ENCODE peak calls at places on chromosome X, in ten cellular contexts. Q, K, G, D, V, O, I, M, H and L are unnamed samples.

GRCh38 chrX:153469811-153470410 is 465 bp downstream of the HAUS7 start:
- DNase-seq in Q (no peak), K (no peak), G (no peak), D (no peak), V (peak), O (no peak), I (peak), M (no peak), H (no peak), L (no peak)

GRCh38 chrX:120269379-120270035 is 18.9 kb downstream of the ZBTB33 start:
- DNase-seq in Q (no peak), K (no peak), G (no peak), D (no peak), V (no peak), O (no peak), I (no peak), M (no peak), H (no peak), L (no peak)

GRCh38 chrX:36214924-36215323 is 295.4 kb downstream of the CFAP47 start:
- DNase-seq in Q (no peak), K (no peak), G (no peak), D (no peak), V (no peak), O (no peak), I (no peak), M (no peak), H (no peak), L (no peak)

GRCh38 chrX:13051529-13052172 is 7.2 kb upstream of the FAM9C start:
- DNase-seq in Q (no peak), K (no peak), G (no peak), D (peak), V (peak), O (no peak), I (no peak), M (no peak), H (no peak), L (no peak)

GRCh38 chrX:153379971-153380581 is 21.1 kb downstream of the PNMA6E start:
- DNase-seq in Q (no peak), K (no peak), G (no peak), D (no peak), V (no peak), O (peak), I (no peak), M (no peak), H (no peak), L (no peak)

GRCh38 chrX:29155286-29155685 is 568.0 kb downstream of the IL1RAPL1 start:
- DNase-seq in Q (no peak), K (no peak), G (no peak), D (no peak), V (no peak), O (no peak), I (no peak), M (no peak), H (no peak), L (no peak)

GRCh38 chrX:2828404-2829065 is at the start of gene GYG2:
- DNase-seq in Q (no peak), K (no peak), G (no peak), D (no peak), V (no peak), O (no peak), I (no peak), M (no peak), H (no peak), L (no peak)

GRCh38 chrX:18272222-18272621 is 51.5 kb upstream of the BEND2 start:
- DNase-seq in Q (no peak), K (no peak), G (no peak), D (no peak), V (no peak), O (no peak), I (no peak), M (no peak), H (no peak), L (no peak)

GRCh38 chrX:20235755-20236154 is 31.0 kb downstream of the RPS6KA3 start:
- DNase-seq in Q (no peak), K (no peak), G (no peak), D (no peak), V (no peak), O (no peak), I (no peak), M (no peak), H (no peak), L (no peak)

GRCh38 chrX:127578395-127578794 is 473.8 kb downstream of the ACTRT1 start:
- DNase-seq in Q (no peak), K (no peak), G (no peak), D (no peak), V (no peak), O (no peak), I (no peak), M (no peak), H (no peak), L (no peak)

GRCh38 chrX:140123446-140123845 is 158.1 kb upstream of the CXorf66 start:
- DNase-seq in Q (no peak), K (no peak), G (no peak), D (no peak), V (no peak), O (no peak), I (no peak), M (no peak), H (no peak), L (no peak)

GRCh38 chrX:78514852-78515251 is 144.3 kb downstream of the RTL3 start:
- DNase-seq in Q (no peak), K (no peak), G (no peak), D (no peak), V (no peak), O (no peak), I (no peak), M (no peak), H (no peak), L (no peak)

GRCh38 chrX:84501798-84502628 is at the start of gene HDX:
- DNase-seq in Q (peak), K (peak), G (peak), D (peak), V (peak), O (peak), I (peak), M (peak), H (peak), L (peak)

GRCh38 chrX:44675364-44676024 is 132.8 kb upstream of the FUNDC1 start:
- DNase-seq in Q (peak), K (no peak), G (peak), D (no peak), V (no peak), O (peak), I (no peak), M (peak), H (peak), L (no peak)

GRCh38 chrX:70219938-70220764 is 14.3 kb upstream of the AWAT1 start:
- DNase-seq in Q (peak), K (peak), G (peak), D (no peak), V (no peak), O (no peak), I (no peak), M (no peak), H (peak), L (no peak)

GRCh38 chrX:18354369-18355329 is at the start of gene SCML2:
- DNase-seq in Q (peak), K (peak), G (peak), D (peak), V (peak), O (peak), I (peak), M (no peak), H (peak), L (peak)

GRCh38 chrX:30521440-30522182 is 56.0 kb downstream of the TASL start:
- DNase-seq in Q (peak), K (no peak), G (no peak), D (no peak), V (no peak), O (no peak), I (no peak), M (peak), H (no peak), L (no peak)

GRCh38 chrX:15749642-15750610 is 11.9 kb downstream of the CA5B start:
- DNase-seq in Q (no peak), K (peak), G (no peak), D (no peak), V (peak), O (no peak), I (no peak), M (no peak), H (no peak), L (peak)